ENCODE peak calls at places on chromosomes 13 and 19, in six cellular contexts. One of them, this sample, is unnamed.

GRCh38 chr19:18840288-18841260 is 8.8 kb downstream of the UPF1 start:
- DNase-seq in NCI-H446 treated with DMSO at 0.1 percent for 48 hours: no peak
- DNase-seq in activated CD4-positive, alpha-beta T cell treated with anti-CD3 and anti-CD28 coated beads for 4 hours: no peak
- DNase-seq in AG08395: no peak
- DNase-seq in NCI-H345: no peak
- DNase-seq in M059J: no peak
- DNase-seq in this sample: no peak

GRCh38 chr13:90070362-90070761 is 1277.1 kb upstream of the MIR17HG start:
- DNase-seq in activated CD4-positive, alpha-beta T cell treated with anti-CD3 and anti-CD28 coated beads for 4 hours: no peak
- DNase-seq in NCI-H446 treated with DMSO at 0.1 percent for 48 hours: no peak
- DNase-seq in AG08395: no peak
- DNase-seq in M059J: no peak
- DNase-seq in NCI-H345: no peak
- DNase-seq in this sample: no peak

GRCh38 chr19:17114414-17114831 is 38.8 kb downstream of the MYO9B start:
- DNase-seq in AG08395: no peak
- DNase-seq in NCI-H345: no peak
- DNase-seq in NCI-H446 treated with DMSO at 0.1 percent for 48 hours: no peak
- DNase-seq in activated CD4-positive, alpha-beta T cell treated with anti-CD3 and anti-CD28 coated beads for 4 hours: no peak
- DNase-seq in M059J: no peak
- DNase-seq in this sample: no peak

GRCh38 chr19:49056101-49056901 is 1.2 kb downstream of the CGB7 start:
- DNase-seq in NCI-H446 treated with DMSO at 0.1 percent for 48 hours: no peak
- DNase-seq in NCI-H345: peak
- DNase-seq in AG08395: peak
- DNase-seq in M059J: peak
- DNase-seq in activated CD4-positive, alpha-beta T cell treated with anti-CD3 and anti-CD28 coated beads for 4 hours: peak
- DNase-seq in this sample: peak

GRCh38 chr13:75445717-75446529 is 36.0 kb downstream of the TBC1D4 start:
- DNase-seq in M059J: no peak
- DNase-seq in NCI-H345: no peak
- DNase-seq in AG08395: no peak
- DNase-seq in activated CD4-positive, alpha-beta T cell treated with anti-CD3 and anti-CD28 coated beads for 4 hours: no peak
- DNase-seq in NCI-H446 treated with DMSO at 0.1 percent for 48 hours: no peak
- DNase-seq in this sample: peak

GRCh38 chr13:81670048-81670447 is 1329.1 kb upstream of the SPRY2 start:
- DNase-seq in NCI-H345: no peak
- DNase-seq in NCI-H446 treated with DMSO at 0.1 percent for 48 hours: no peak
- DNase-seq in AG08395: no peak
- DNase-seq in activated CD4-positive, alpha-beta T cell treated with anti-CD3 and anti-CD28 coated beads for 4 hours: no peak
- DNase-seq in M059J: no peak
- DNase-seq in this sample: no peak

GRCh38 chr13:80348750-80349149 is 7.8 kb upstream of the SPRY2 start:
- DNase-seq in activated CD4-positive, alpha-beta T cell treated with anti-CD3 and anti-CD28 coated beads for 4 hours: no peak
- DNase-seq in M059J: no peak
- DNase-seq in AG08395: no peak
- DNase-seq in NCI-H345: no peak
- DNase-seq in NCI-H446 treated with DMSO at 0.1 percent for 48 hours: no peak
- DNase-seq in this sample: no peak

GRCh38 chr13:50417597-50417996 is 402.4 kb downstream of the KCNRG start:
- DNase-seq in activated CD4-positive, alpha-beta T cell treated with anti-CD3 and anti-CD28 coated beads for 4 hours: no peak
- DNase-seq in NCI-H345: no peak
- DNase-seq in M059J: no peak
- DNase-seq in NCI-H446 treated with DMSO at 0.1 percent for 48 hours: no peak
- DNase-seq in AG08395: no peak
- DNase-seq in this sample: peak

GRCh38 chr19:35209646-35210045 is 18.9 kb downstream of the FAM187B start:
- DNase-seq in AG08395: no peak
- DNase-seq in activated CD4-positive, alpha-beta T cell treated with anti-CD3 and anti-CD28 coated beads for 4 hours: no peak
- DNase-seq in NCI-H446 treated with DMSO at 0.1 percent for 48 hours: no peak
- DNase-seq in M059J: no peak
- DNase-seq in NCI-H345: no peak
- DNase-seq in this sample: no peak

GRCh38 chr13:107441279-107441678 is 774.1 kb downstream of the LIG4 start:
- DNase-seq in AG08395: peak
- DNase-seq in NCI-H345: no peak
- DNase-seq in M059J: peak
- DNase-seq in NCI-H446 treated with DMSO at 0.1 percent for 48 hours: no peak
- DNase-seq in activated CD4-positive, alpha-beta T cell treated with anti-CD3 and anti-CD28 coated beads for 4 hours: no peak
- DNase-seq in this sample: no peak

GRCh38 chr19:55616395-55616875 is 7.9 kb downstream of the ZNF784 start:
- DNase-seq in AG08395: no peak
- DNase-seq in NCI-H446 treated with DMSO at 0.1 percent for 48 hours: no peak
- DNase-seq in M059J: no peak
- DNase-seq in NCI-H345: no peak
- DNase-seq in activated CD4-positive, alpha-beta T cell treated with anti-CD3 and anti-CD28 coated beads for 4 hours: no peak
- DNase-seq in this sample: no peak

GRCh38 chr13:79530270-79530669 is 49.3 kb downstream of the NDFIP2 start:
- DNase-seq in M059J: no peak
- DNase-seq in NCI-H345: no peak
- DNase-seq in AG08395: no peak
- DNase-seq in NCI-H446 treated with DMSO at 0.1 percent for 48 hours: no peak
- DNase-seq in activated CD4-positive, alpha-beta T cell treated with anti-CD3 and anti-CD28 coated beads for 4 hours: no peak
- DNase-seq in this sample: peak

GRCh38 chr19:11652492-11652891 is 55.2 kb downstream of the ZNF627 start:
- DNase-seq in activated CD4-positive, alpha-beta T cell treated with anti-CD3 and anti-CD28 coated beads for 4 hours: no peak
- DNase-seq in AG08395: no peak
- DNase-seq in M059J: peak
- DNase-seq in NCI-H345: no peak
- DNase-seq in NCI-H446 treated with DMSO at 0.1 percent for 48 hours: no peak
- DNase-seq in this sample: no peak

GRCh38 chr19:32662186-32662585 is 12.8 kb downstream of the ANKRD27 start:
- DNase-seq in AG08395: no peak
- DNase-seq in NCI-H446 treated with DMSO at 0.1 percent for 48 hours: no peak
- DNase-seq in activated CD4-positive, alpha-beta T cell treated with anti-CD3 and anti-CD28 coated beads for 4 hours: no peak
- DNase-seq in M059J: peak
- DNase-seq in NCI-H345: no peak
- DNase-seq in this sample: no peak

GRCh38 chr13:36509369-36509768 is 77.1 kb downstream of the CCNA1 start:
- DNase-seq in NCI-H446 treated with DMSO at 0.1 percent for 48 hours: no peak
- DNase-seq in M059J: no peak
- DNase-seq in NCI-H345: no peak
- DNase-seq in AG08395: no peak
- DNase-seq in activated CD4-positive, alpha-beta T cell treated with anti-CD3 and anti-CD28 coated beads for 4 hours: no peak
- DNase-seq in this sample: no peak

GRCh38 chr19:56403261-56403660 is 871 bp upstream of the ZNF583 start:
- DNase-seq in M059J: peak
- DNase-seq in NCI-H345: no peak
- DNase-seq in activated CD4-positive, alpha-beta T cell treated with anti-CD3 and anti-CD28 coated beads for 4 hours: peak
- DNase-seq in NCI-H446 treated with DMSO at 0.1 percent for 48 hours: no peak
- DNase-seq in AG08395: no peak
- DNase-seq in this sample: no peak

GRCh38 chr19:19459099-19459498 is 53.6 kb downstream of the GATAD2A start:
- DNase-seq in AG08395: no peak
- DNase-seq in M059J: peak
- DNase-seq in NCI-H446 treated with DMSO at 0.1 percent for 48 hours: no peak
- DNase-seq in NCI-H345: no peak
- DNase-seq in activated CD4-positive, alpha-beta T cell treated with anti-CD3 and anti-CD28 coated beads for 4 hours: no peak
- DNase-seq in this sample: no peak

GRCh38 chr13:79404985-79405384 is 1.1 kb downstream of the RBM26 start:
- DNase-seq in activated CD4-positive, alpha-beta T cell treated with anti-CD3 and anti-CD28 coated beads for 4 hours: peak
- DNase-seq in NCI-H345: no peak
- DNase-seq in AG08395: no peak
- DNase-seq in NCI-H446 treated with DMSO at 0.1 percent for 48 hours: no peak
- DNase-seq in M059J: no peak
- DNase-seq in this sample: peak

GRCh38 chr19:10846500-10847202 is 1.6 kb upstream of the C19orf38 start:
- DNase-seq in NCI-H446 treated with DMSO at 0.1 percent for 48 hours: no peak
- DNase-seq in activated CD4-positive, alpha-beta T cell treated with anti-CD3 and anti-CD28 coated beads for 4 hours: no peak
- DNase-seq in M059J: no peak
- DNase-seq in AG08395: no peak
- DNase-seq in NCI-H345: no peak
- DNase-seq in this sample: no peak

GRCh38 chr19:48506138-48506733 is 5.4 kb downstream of the LMTK3 start:
- DNase-seq in activated CD4-positive, alpha-beta T cell treated with anti-CD3 and anti-CD28 coated beads for 4 hours: no peak
- DNase-seq in AG08395: peak
- DNase-seq in NCI-H446 treated with DMSO at 0.1 percent for 48 hours: peak
- DNase-seq in M059J: peak
- DNase-seq in NCI-H345: peak
- DNase-seq in this sample: peak

GRCh38 chr13:113967729-113968462 is 6.0 kb downstream of the C13orf46 start:
- DNase-seq in M059J: no peak
- DNase-seq in NCI-H446 treated with DMSO at 0.1 percent for 48 hours: no peak
- DNase-seq in AG08395: no peak
- DNase-seq in activated CD4-positive, alpha-beta T cell treated with anti-CD3 and anti-CD28 coated beads for 4 hours: no peak
- DNase-seq in NCI-H345: no peak
- DNase-seq in this sample: no peak

GRCh38 chr19:33299061-33299665 is 3.2 kb downstream of the CEBPA start:
- DNase-seq in NCI-H345: no peak
- DNase-seq in AG08395: no peak
- DNase-seq in NCI-H446 treated with DMSO at 0.1 percent for 48 hours: no peak
- DNase-seq in M059J: no peak
- DNase-seq in activated CD4-positive, alpha-beta T cell treated with anti-CD3 and anti-CD28 coated beads for 4 hours: no peak
- DNase-seq in this sample: no peak

GRCh38 chr13:51494151-51494550 is 41.3 kb upstream of the INTS6 start:
- DNase-seq in AG08395: peak
- DNase-seq in NCI-H446 treated with DMSO at 0.1 percent for 48 hours: no peak
- DNase-seq in activated CD4-positive, alpha-beta T cell treated with anti-CD3 and anti-CD28 coated beads for 4 hours: no peak
- DNase-seq in NCI-H345: no peak
- DNase-seq in M059J: no peak
- DNase-seq in this sample: no peak